ENCODE peak calls at places on chromosome 14, in five cellular contexts. One of them, this sample, is unnamed.

GRCh38 chr14:31205681-31206535 is 1.7 kb downstream of the HECTD1 start:
- DNase-seq in HepG2: peak; percentile 99
- DNase-seq in H1: no peak
- DNase-seq in GM12878: no peak
- DNase-seq in K562: peak; percentile 10
- DNase-seq in this sample: no peak

GRCh38 chr14:32726516-32726915 is 212.2 kb upstream of the NPAS3 start:
- DNase-seq in GM12878: no peak
- DNase-seq in HepG2: no peak
- DNase-seq in H1: no peak
- DNase-seq in K562: no peak
- DNase-seq in this sample: no peak

GRCh38 chr14:21093769-21094681 is 4.4 kb downstream of the ZNF219 start:
- DNase-seq in K562: no peak
- DNase-seq in HepG2: no peak
- DNase-seq in GM12878: no peak
- DNase-seq in H1: no peak
- DNase-seq in this sample: no peak

GRCh38 chr14:93045965-93046695 is 69.6 kb downstream of the ITPK1 start:
- DNase-seq in H1: no peak
- DNase-seq in GM12878: no peak
- DNase-seq in K562: peak; percentile 26
- DNase-seq in HepG2: no peak
- DNase-seq in this sample: no peak

GRCh38 chr14:99562848-99563748 is 40.9 kb downstream of the CCDC85C start:
- DNase-seq in HepG2: peak; percentile 84
- DNase-seq in GM12878: no peak
- DNase-seq in H1: peak; percentile 75
- DNase-seq in K562: peak; percentile 63
- DNase-seq in this sample: peak; percentile 86

GRCh38 chr14:73862480-73862879 is 10.8 kb downstream of the PTGR2 start:
- DNase-seq in K562: no peak
- DNase-seq in H1: no peak
- DNase-seq in GM12878: no peak
- DNase-seq in HepG2: no peak
- DNase-seq in this sample: no peak

GRCh38 chr14:75303415-75303814 is 24.8 kb downstream of the FOS start:
- DNase-seq in K562: peak; percentile 47
- DNase-seq in H1: no peak
- DNase-seq in HepG2: peak; percentile 66
- DNase-seq in GM12878: no peak
- DNase-seq in this sample: peak; percentile 82

GRCh38 chr14:22536853-22537338 is 52.1 kb downstream of the DAD1 start:
- DNase-seq in K562: peak; percentile 77
- DNase-seq in H1: no peak
- DNase-seq in HepG2: no peak
- DNase-seq in GM12878: peak; percentile 94
- DNase-seq in this sample: peak; percentile 81

DNA sequence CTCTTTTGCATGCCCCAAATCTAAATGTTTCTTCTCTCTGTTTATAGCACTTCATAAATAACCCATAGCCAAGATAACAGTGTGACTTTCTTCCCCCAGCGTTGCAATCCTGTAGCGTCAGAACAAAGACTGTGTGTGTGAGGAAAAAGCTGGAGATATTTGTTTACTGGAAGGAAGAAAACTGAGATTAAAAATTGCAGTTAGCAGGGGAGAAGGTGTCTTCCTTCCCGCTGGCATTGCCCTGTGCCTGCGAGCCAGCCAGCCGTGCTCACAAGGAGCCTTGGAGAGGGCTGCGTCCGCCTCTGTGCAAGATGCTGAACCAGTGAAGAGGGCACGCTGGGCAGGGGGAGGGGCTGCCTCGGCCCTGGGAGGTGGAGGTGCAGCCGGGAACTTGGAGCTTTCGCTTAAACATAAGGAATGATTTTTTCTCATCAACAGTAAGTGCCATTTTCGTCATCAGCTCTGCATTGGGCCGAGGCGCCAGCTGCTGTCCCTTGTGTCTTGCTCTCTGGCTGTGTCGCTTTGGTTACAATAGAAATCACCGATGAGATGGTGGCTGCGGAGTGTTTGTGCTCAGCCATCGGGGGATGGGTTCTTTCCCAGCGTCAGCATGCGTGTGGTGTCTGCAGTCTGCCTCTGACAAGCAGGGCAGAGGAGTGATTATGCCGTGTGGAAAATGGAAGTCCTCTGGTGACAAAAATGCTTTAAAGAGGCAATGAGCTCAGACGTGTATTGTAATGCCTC is 97.3 kb downstream of the ESR2 start:
- DNase-seq in K562: no peak
- DNase-seq in GM12878: no peak
- DNase-seq in HepG2: no peak
- DNase-seq in H1: no peak
- DNase-seq in this sample: no peak
- TF ChIP-seq HDAC2 in K562: no peak
- TF ChIP-seq HDAC2 in GM12878: no peak
- TF ChIP-seq HDAC2 in HepG2: no peak
- TF ChIP-seq HDAC2 in H1: no peak
- TF ChIP-seq HDAC2 in this sample: no peak

GRCh38 chr14:50311974-50312733 is at the start of the genes DMAC2L and L2HGDH:
- DNase-seq in K562: peak; percentile 89
- DNase-seq in HepG2: peak; percentile 91
- DNase-seq in GM12878: peak; percentile 74
- DNase-seq in H1: peak; percentile 84
- DNase-seq in this sample: peak; percentile 95
- TF ChIP-seq POLR2A in K562: peak; percentile 83
- TF ChIP-seq POLR2A in HepG2: peak; percentile 96
- TF ChIP-seq POLR2A in GM12878: peak; percentile 97
- TF ChIP-seq POLR2A in H1: peak; percentile 13
- TF ChIP-seq POLR2A in this sample: peak; percentile 76

GRCh38 chr14:47917344-47917954 is 242.0 kb upstream of the MDGA2 start:
- DNase-seq in H1: peak; percentile 21
- DNase-seq in GM12878: no peak
- DNase-seq in HepG2: peak; percentile 9
- DNase-seq in K562: peak; percentile 3
- DNase-seq in this sample: no peak
- TF ChIP-seq HDAC2 in H1: no peak
- TF ChIP-seq HDAC2 in GM12878: no peak
- TF ChIP-seq HDAC2 in HepG2: no peak
- TF ChIP-seq HDAC2 in K562: no peak
- TF ChIP-seq HDAC2 in this sample: no peak

DNA sequence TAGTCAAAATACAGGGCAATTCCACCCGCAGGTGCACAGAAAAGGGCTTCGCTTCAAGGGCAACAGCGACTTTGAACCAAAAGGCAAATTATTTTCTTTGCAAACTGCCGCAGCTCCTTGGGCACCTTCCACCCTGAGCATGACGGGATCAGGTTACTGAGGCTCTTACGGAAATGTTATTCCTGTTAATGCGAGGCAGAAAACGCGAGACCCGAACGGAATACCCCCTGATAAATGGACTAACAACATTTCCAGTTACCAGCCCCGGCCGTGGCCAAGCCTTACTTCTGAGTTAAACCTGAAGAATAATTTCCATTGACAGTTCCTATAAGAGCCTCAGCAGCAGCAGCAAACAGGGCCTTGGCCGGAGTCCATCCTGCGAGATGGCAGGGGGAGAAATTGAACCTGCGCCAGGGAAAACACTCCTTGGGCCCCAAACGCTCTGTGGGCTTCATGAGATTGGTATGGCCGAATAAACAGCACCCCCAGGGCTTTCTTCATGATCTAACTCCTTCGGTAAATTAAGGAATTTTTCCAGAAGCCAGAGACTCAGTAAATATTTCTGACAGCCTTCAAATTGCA is 70.0 kb upstream of the DICER1 start:
- DNase-seq in H1: no peak
- DNase-seq in K562: no peak
- DNase-seq in GM12878: no peak
- DNase-seq in HepG2: no peak
- DNase-seq in this sample: no peak
- TF ChIP-seq POLR2A in H1: no peak
- TF ChIP-seq POLR2A in K562: no peak
- TF ChIP-seq POLR2A in GM12878: no peak
- TF ChIP-seq POLR2A in HepG2: no peak
- TF ChIP-seq POLR2A in this sample: no peak

This sample was measured in A549.